ENCODE peak calls at places on chromosome 12, in eight cellular contexts. F is adrenal gland, N is OCI-LY7, D is SW480, X is GM04504, V is SHP77 treated with DMSO at 0.1 percent for 48 hours, R is adipocyte, P is T-helper 1 cell. M is an unnamed sample.

GRCh38 chr12:49998453-49998852 is 25.7 kb downstream of the AQP6 start:
- DNase-seq in D (no peak), N (no peak), F (no peak), X (no peak), V (no peak), R (no peak), P (no peak), M (no peak)

GRCh38 chr12:74801625-74802024 is 264.0 kb downstream of the ATXN7L3B start:
- DNase-seq in N (no peak), P (no peak), D (no peak), V (no peak), R (peak), X (no peak), F (no peak), M (no peak)

GRCh38 chr12:60014441-60014840 is 418.6 kb downstream of the SLC16A7 start:
- DNase-seq in F (no peak), N (no peak), P (no peak), R (no peak), D (no peak), X (no peak), V (no peak), M (no peak)

GRCh38 chr12:42145552-42146215 is 1.0 kb upstream of the GXYLT1 start:
- DNase-seq in X (no peak), V (no peak), R (no peak), F (no peak), N (no peak), P (no peak), D (no peak), M (no peak)

GRCh38 chr12:12128665-12129064 is 57.9 kb downstream of the BCL2L14 start:
- DNase-seq in F (no peak), P (no peak), X (no peak), N (no peak), D (no peak), V (no peak), R (no peak), M (no peak)

GRCh38 chr12:107511292-107511691 is 174.3 kb upstream of the PWP1 start:
- DNase-seq in N (no peak), F (no peak), P (no peak), V (no peak), R (no peak), X (peak), D (no peak), M (peak)

GRCh38 chr12:80877706-80878384 is 59.9 kb downstream of the LIN7A start:
- DNase-seq in N (no peak), X (no peak), F (no peak), D (no peak), V (no peak), P (no peak), R (peak), M (peak)

GRCh38 chr12:5965950-5966383 is 20.9 kb upstream of the ANO2 start:
- DNase-seq in R (peak), D (peak), F (peak), V (no peak), N (peak), P (peak), X (peak), M (peak)

GRCh38 chr12:16604853-16605252 is 1.1 kb downstream of the LMO3 start:
- DNase-seq in D (no peak), R (no peak), V (no peak), N (no peak), X (no peak), F (no peak), P (no peak), M (no peak)

GRCh38 chr12:53532524-53533445 is 25.5 kb upstream of the NPFF start:
- DNase-seq in V (no peak), D (no peak), N (no peak), P (no peak), R (no peak), X (no peak), F (no peak), M (no peak)

GRCh38 chr12:1760566-1761382 is 59.6 kb upstream of the LRTM2 start:
- DNase-seq in N (no peak), D (peak), X (peak), P (no peak), V (no peak), R (no peak), F (peak), M (no peak)

GRCh38 chr12:93243689-93244513 is 133.8 kb upstream of the NUDT4 start:
- DNase-seq in X (peak), R (peak), V (no peak), F (peak), N (peak), D (peak), P (no peak), M (peak)

GRCh38 chr12:93853698-93854478 is 176.7 kb downstream of the CRADD start:
- DNase-seq in V (no peak), F (no peak), P (no peak), D (no peak), X (no peak), N (no peak), R (no peak), M (peak)

GRCh38 chr12:118571730-118572129 is 195.4 kb downstream of the SUDS3 start:
- DNase-seq in X (no peak), V (no peak), R (no peak), N (no peak), D (no peak), P (no peak), F (no peak), M (no peak)

GRCh38 chr12:65277994-65278575 is 398 bp upstream of the MSRB3 start:
- DNase-seq in P (no peak), R (peak), X (no peak), F (no peak), D (no peak), V (no peak), N (no peak), M (no peak)

GRCh38 chr12:108091351-108091750 is 37.7 kb upstream of the WSCD2 start:
- DNase-seq in R (no peak), P (no peak), V (no peak), F (no peak), D (no peak), N (no peak), X (no peak), M (no peak)

GRCh38 chr12:117090816-117091711 is 8.2 kb downstream of the TESC start:
- DNase-seq in D (peak), F (no peak), X (no peak), P (no peak), R (no peak), N (no peak), V (peak), M (no peak)

GRCh38 chr12:108241961-108242360 is 97.2 kb downstream of the CMKLR1 start:
- DNase-seq in X (no peak), F (no peak), D (no peak), N (no peak), R (no peak), P (no peak), V (no peak), M (no peak)

GRCh38 chr12:3622732-3623690 is 129.9 kb downstream of the CRACR2A start:
- DNase-seq in D (no peak), P (no peak), X (no peak), V (no peak), F (no peak), N (no peak), R (no peak), M (no peak)

GRCh38 chr12:90510948-90511347 is 444.0 kb downstream of the CCER1 start:
- DNase-seq in V (no peak), X (no peak), D (no peak), N (no peak), R (peak), F (no peak), P (no peak), M (peak)

GRCh38 chr12:39617887-39618286 is 1.7 kb downstream of the ABCD2 start:
- DNase-seq in X (no peak), V (no peak), N (peak), D (no peak), R (no peak), P (no peak), F (no peak), M (no peak)

GRCh38 chr12:6943387-6943718 is 263 bp upstream of the RNU7-1 start:
- DNase-seq in X (peak), V (peak), N (peak), F (peak), R (peak), P (peak), D (peak), M (peak)

GRCh38 chr12:102480401-102480800 is at the start of gene IGF1:
- DNase-seq in N (no peak), P (no peak), R (peak), F (no peak), V (no peak), X (no peak), D (no peak), M (no peak)

GRCh38 chr12:50049254-50050118 is 7.9 kb upstream of the ASIC1 start:
- DNase-seq in D (no peak), R (no peak), X (no peak), P (no peak), V (no peak), N (no peak), F (no peak), M (no peak)

GRCh38 chr12:68367903-68368302 is 35.7 kb upstream of the MDM1 start:
- DNase-seq in R (no peak), F (no peak), D (no peak), V (no peak), N (no peak), P (no peak), X (no peak), M (peak)

GRCh38 chr12:67534046-67534445 is 114.5 kb upstream of the DYRK2 start:
- DNase-seq in D (no peak), V (no peak), F (no peak), X (no peak), R (no peak), P (no peak), N (no peak), M (no peak)